ENCODE peak calls at places on chromosomes 6 and 20, in seven cellular contexts. T is WTC11, S is body of pancreas, R is foreskin fibroblast, Q is ELR, E is left colon, G is activated T-helper 1 cell treated with Interleukin-2 at 50 U/mL for 16 hours. H is an unnamed sample.
A peak's percentile ranks its signal among the peaks of the same experiment; 100 is the strongest.

GRCh38 chr20:3164763-3165410 is 5.2 kb upstream of the FASTKD5 start:
- DNase-seq in S (no peak), Q (no peak), R (no peak), E (no peak), G (no peak), T (no peak), H (no peak)

GRCh38 chr6:125206389-125206788 is 52.8 kb downstream of the TPD52L1 start:
- DNase-seq in Q (no peak), R (no peak), E (no peak), G (no peak), T (no peak), S (no peak), H (no peak)

GRCh38 chr6:11604215-11604614 is 66.7 kb downstream of the TMEM170B start:
- DNase-seq in Q (no peak), S (no peak), G (no peak), T (no peak), E (no peak), R (no peak), H (no peak)

GRCh38 chr20:45061244-45061643 is 39.7 kb downstream of the KCNS1 start:
- DNase-seq in S (no peak), E (no peak), G (no peak), T (no peak), Q (peak; percentile 99), R (peak; percentile 89), H (no peak)

GRCh38 chr6:16897669-16898068 is 136.4 kb upstream of the ATXN1 start:
- DNase-seq in S (no peak), G (no peak), Q (no peak), T (no peak), R (no peak), E (no peak), H (no peak)

GRCh38 chr6:132087391-132087790 is 136.2 kb upstream of the CCN2 start:
- DNase-seq in E (no peak), G (no peak), S (no peak), Q (peak; percentile 37), R (no peak), T (no peak), H (no peak)

GRCh38 chr6:54060286-54060685 is 51.0 kb upstream of the MLIP start:
- DNase-seq in T (no peak), R (peak; percentile 16), G (no peak), S (no peak), Q (peak; percentile 42), E (no peak), H (no peak)

GRCh38 chr6:32151131-32151884 is 431 bp downstream of the PRRT1 start:
- DNase-seq in T (no peak), Q (no peak), R (no peak), G (no peak), E (no peak), S (no peak), H (no peak)

GRCh38 chr6:37535701-37536461 is 36.2 kb upstream of the CCDC167 start:
- DNase-seq in T (peak; percentile 53), E (peak; percentile 22), S (no peak), Q (peak; percentile 36), R (no peak), G (no peak), H (peak; percentile 65)

GRCh38 chr6:19880066-19880465 is 42.9 kb downstream of the ID4 start:
- DNase-seq in T (no peak), Q (no peak), R (no peak), E (no peak), S (no peak), G (no peak), H (no peak)

GRCh38 chr6:13447949-13448724 is 39.3 kb downstream of the GFOD1 start:
- DNase-seq in G (no peak), E (no peak), T (no peak), S (no peak), Q (no peak), R (no peak), H (peak; percentile 53)

GRCh38 chr6:45483021-45483420 is 105.3 kb upstream of the SUPT3H start:
- DNase-seq in G (no peak), T (no peak), Q (peak; percentile 94), E (no peak), R (peak; percentile 75), S (no peak), H (no peak)

GRCh38 chr6:6942826-6943225 is 164.9 kb upstream of the RREB1 start:
- DNase-seq in T (no peak), G (no peak), E (peak; percentile 25), S (no peak), Q (peak; percentile 4), R (peak; percentile 6), H (no peak)

GRCh38 chr6:89048985-89049384 is 31.6 kb upstream of the PNRC1 start:
- DNase-seq in T (no peak), R (peak; percentile 26), Q (peak; percentile 64), S (no peak), G (no peak), E (no peak), H (no peak)

GRCh38 chr6:85192186-85192585 is 257.7 kb upstream of the NT5E start:
- DNase-seq in E (no peak), G (no peak), S (no peak), R (peak; percentile 77), T (no peak), Q (peak; percentile 13), H (no peak)

GRCh38 chr6:167907837-167908681 is 81.3 kb downstream of the AFDN start:
- DNase-seq in Q (peak; percentile 49), R (no peak), G (no peak), S (no peak), T (no peak), E (peak; percentile 38), H (peak; percentile 63)

GRCh38 chr20:32528905-32529670 is 56.0 kb downstream of the NOL4L start:
- DNase-seq in T (no peak), S (no peak), R (no peak), E (no peak), G (no peak), Q (no peak), H (no peak)